ENCODE peak calls at places on chromosomes 4 and X, in four cellular contexts. One of them, this sample, is unnamed.

GRCh38 chrX:133045986-133046385 is 50.9 kb downstream of the USP26 start:
- DNase-seq in K562: no peak
- DNase-seq in HepG2: peak
- DNase-seq in WTC11: no peak
- DNase-seq in this sample: no peak

GRCh38 chr4:183057255-183057654 is 41.8 kb upstream of the WWC2 start:
- DNase-seq in WTC11: no peak
- DNase-seq in K562: no peak
- DNase-seq in HepG2: no peak
- DNase-seq in this sample: no peak

GRCh38 chrX:132266583-132267355 is 47.5 kb upstream of the RAP2C start:
- DNase-seq in WTC11: no peak
- DNase-seq in HepG2: no peak
- DNase-seq in K562: no peak
- DNase-seq in this sample: no peak

GRCh38 chr4:156378053-156378665 is 424.5 kb upstream of the CTSO start:
- DNase-seq in WTC11: peak
- DNase-seq in K562: no peak
- DNase-seq in HepG2: peak
- DNase-seq in this sample: no peak

GRCh38 chr4:85681194-85681803 is 206.3 kb downstream of the ARHGAP24 start:
- DNase-seq in WTC11: no peak
- DNase-seq in HepG2: no peak
- DNase-seq in K562: no peak
- DNase-seq in this sample: no peak

GRCh38 chr4:184384810-184385557 is 89.4 kb downstream of the IRF2 start:
- DNase-seq in WTC11: no peak
- DNase-seq in K562: no peak
- DNase-seq in HepG2: no peak
- DNase-seq in this sample: no peak

GRCh38 chr4:112550728-112551127 is 34.7 kb upstream of the NEUROG2 start:
- DNase-seq in HepG2: no peak
- DNase-seq in K562: no peak
- DNase-seq in WTC11: no peak
- DNase-seq in this sample: no peak

GRCh38 chrX:76159453-76159852 is 13.4 kb upstream of the PBDC1 start:
- DNase-seq in HepG2: no peak
- DNase-seq in WTC11: no peak
- DNase-seq in K562: no peak
- DNase-seq in this sample: no peak

GRCh38 chrX:129522184-129523059 is 868 bp downstream of the SMARCA1 start:
- DNase-seq in K562: peak
- DNase-seq in HepG2: peak
- DNase-seq in WTC11: peak
- DNase-seq in this sample: no peak

GRCh38 chr4:6019316-6020263 is 1.4 kb upstream of the C4orf50 start:
- DNase-seq in WTC11: peak
- DNase-seq in HepG2: peak
- DNase-seq in K562: peak
- DNase-seq in this sample: no peak

GRCh38 chr4:11312389-11312788 is 116.3 kb downstream of the HS3ST1 start:
- DNase-seq in K562: no peak
- DNase-seq in HepG2: no peak
- DNase-seq in WTC11: no peak
- DNase-seq in this sample: no peak

GRCh38 chr4:177001271-177002175 is 208.8 kb upstream of the VEGFC start:
- DNase-seq in HepG2: no peak
- DNase-seq in K562: no peak
- DNase-seq in WTC11: no peak
- DNase-seq in this sample: no peak

GRCh38 chr4:7768736-7769135 is 170.9 kb downstream of the AFAP1 start:
- DNase-seq in HepG2: no peak
- DNase-seq in WTC11: no peak
- DNase-seq in K562: no peak
- DNase-seq in this sample: no peak

GRCh38 chr4:16334641-16335040 is 108.4 kb upstream of the TAPT1 start:
- DNase-seq in HepG2: no peak
- DNase-seq in WTC11: no peak
- DNase-seq in K562: no peak
- DNase-seq in this sample: no peak

GRCh38 chrX:39577206-39577605 is 520.6 kb downstream of the BCOR start:
- DNase-seq in K562: no peak
- DNase-seq in HepG2: no peak
- DNase-seq in WTC11: no peak
- DNase-seq in this sample: no peak

GRCh38 chr4:85478576-85478975 is 3.6 kb downstream of the ARHGAP24 start:
- DNase-seq in WTC11: no peak
- DNase-seq in HepG2: no peak
- DNase-seq in K562: no peak
- DNase-seq in this sample: no peak

GRCh38 chrX:17459008-17459407 is 84.0 kb downstream of the NHS start:
- DNase-seq in K562: no peak
- DNase-seq in WTC11: no peak
- DNase-seq in HepG2: no peak
- DNase-seq in this sample: no peak

GRCh38 chrX:39972340-39972739 is 125.4 kb downstream of the BCOR start:
- DNase-seq in HepG2: no peak
- DNase-seq in WTC11: no peak
- DNase-seq in K562: no peak
- DNase-seq in this sample: no peak

GRCh38 chrX:65690057-65690855 is 22.8 kb downstream of the MSN start:
- DNase-seq in K562: no peak
- DNase-seq in HepG2: no peak
- DNase-seq in WTC11: no peak
- DNase-seq in this sample: no peak

GRCh38 chr4:17376205-17376604 is 135.7 kb downstream of the QDPR start:
- DNase-seq in WTC11: no peak
- DNase-seq in K562: no peak
- DNase-seq in HepG2: no peak
- DNase-seq in this sample: no peak

GRCh38 chr4:130110760-130111159 is 1014.8 kb downstream of the C4orf33 start:
- DNase-seq in HepG2: no peak
- DNase-seq in WTC11: no peak
- DNase-seq in K562: no peak
- DNase-seq in this sample: no peak

GRCh38 chr4:173494013-173494970 is 35.7 kb downstream of the HAND2 start:
- DNase-seq in HepG2: peak
- DNase-seq in K562: peak
- DNase-seq in WTC11: peak
- DNase-seq in this sample: peak

GRCh38 chr4:108078024-108078733 is 88.5 kb downstream of the HADH start:
- DNase-seq in WTC11: no peak
- DNase-seq in HepG2: no peak
- DNase-seq in K562: no peak
- DNase-seq in this sample: no peak

GRCh38 chrX:66914082-66914481 is 275.2 kb upstream of the EDA2R start:
- DNase-seq in WTC11: no peak
- DNase-seq in K562: no peak
- DNase-seq in HepG2: peak
- DNase-seq in this sample: no peak

GRCh38 chrX:47958943-47959342 is 44.8 kb downstream of the ZNF182 start:
- DNase-seq in K562: no peak
- DNase-seq in WTC11: no peak
- DNase-seq in HepG2: peak
- DNase-seq in this sample: no peak

GRCh38 chrX:65894138-65894537 is 145.7 kb downstream of the VSIG4 start:
- DNase-seq in K562: no peak
- DNase-seq in WTC11: no peak
- DNase-seq in HepG2: no peak
- DNase-seq in this sample: no peak

GRCh38 chrX:148288451-148288850 is 212.0 kb upstream of the AFF2 start:
- DNase-seq in WTC11: no peak
- DNase-seq in HepG2: no peak
- DNase-seq in K562: no peak
- DNase-seq in this sample: no peak

GRCh38 chrX:44025611-44026010 is 52.4 kb upstream of the NDP start:
- DNase-seq in WTC11: no peak
- DNase-seq in HepG2: no peak
- DNase-seq in K562: no peak
- DNase-seq in this sample: no peak

GRCh38 chrX:110293658-110294453 is 24.0 kb downstream of the AMMECR1 start:
- DNase-seq in K562: no peak
- DNase-seq in HepG2: no peak
- DNase-seq in WTC11: no peak
- DNase-seq in this sample: no peak

GRCh38 chr4:120232050-120232449 is 165.4 kb upstream of the MAD2L1 start:
- DNase-seq in WTC11: no peak
- DNase-seq in HepG2: no peak
- DNase-seq in K562: no peak
- DNase-seq in this sample: no peak

GRCh38 chrX:130196453-130196852 is 24.7 kb downstream of the RAB33A start:
- DNase-seq in WTC11: no peak
- DNase-seq in K562: no peak
- DNase-seq in HepG2: no peak
- DNase-seq in this sample: no peak

GRCh38 chr4:82785248-82786003 is 13.2 kb downstream of the SCD5 start:
- DNase-seq in WTC11: no peak
- DNase-seq in HepG2: peak
- DNase-seq in K562: no peak
- DNase-seq in this sample: no peak

GRCh38 chrX:125193921-125194320 is 125.8 kb upstream of the TEX13C start:
- DNase-seq in WTC11: no peak
- DNase-seq in K562: no peak
- DNase-seq in HepG2: no peak
- DNase-seq in this sample: no peak

GRCh38 chr4:68366600-68366999 is 16.7 kb upstream of the YTHDC1 start:
- DNase-seq in K562: no peak
- DNase-seq in HepG2: no peak
- DNase-seq in WTC11: no peak
- DNase-seq in this sample: no peak

GRCh38 chr4:99809326-99809725 is 7.3 kb upstream of the DAPP1 start:
- DNase-seq in WTC11: no peak
- DNase-seq in HepG2: no peak
- DNase-seq in K562: no peak
- DNase-seq in this sample: no peak

GRCh38 chr4:99810536-99810935 is 6.1 kb upstream of the DAPP1 start:
- DNase-seq in K562: no peak
- DNase-seq in HepG2: no peak
- DNase-seq in WTC11: no peak
- DNase-seq in this sample: no peak

GRCh38 chr4:99806545-99806944 is 10.1 kb upstream of the DAPP1 start:
- DNase-seq in WTC11: no peak
- DNase-seq in HepG2: no peak
- DNase-seq in K562: no peak
- DNase-seq in this sample: no peak

GRCh38 chr4:99807666-99808065 is 9.0 kb upstream of the DAPP1 start:
- DNase-seq in WTC11: no peak
- DNase-seq in K562: no peak
- DNase-seq in HepG2: no peak
- DNase-seq in this sample: no peak

GRCh38 chr4:99808260-99808857 is 8.3 kb upstream of the DAPP1 start:
- DNase-seq in WTC11: peak
- DNase-seq in HepG2: peak
- DNase-seq in K562: peak
- DNase-seq in this sample: no peak
- TF ChIP-seq CREM in WTC11: no peak
- TF ChIP-seq CREM in HepG2: no peak
- TF ChIP-seq CREM in K562: peak
- TF ChIP-seq CREM in this sample: no peak

DNA sequence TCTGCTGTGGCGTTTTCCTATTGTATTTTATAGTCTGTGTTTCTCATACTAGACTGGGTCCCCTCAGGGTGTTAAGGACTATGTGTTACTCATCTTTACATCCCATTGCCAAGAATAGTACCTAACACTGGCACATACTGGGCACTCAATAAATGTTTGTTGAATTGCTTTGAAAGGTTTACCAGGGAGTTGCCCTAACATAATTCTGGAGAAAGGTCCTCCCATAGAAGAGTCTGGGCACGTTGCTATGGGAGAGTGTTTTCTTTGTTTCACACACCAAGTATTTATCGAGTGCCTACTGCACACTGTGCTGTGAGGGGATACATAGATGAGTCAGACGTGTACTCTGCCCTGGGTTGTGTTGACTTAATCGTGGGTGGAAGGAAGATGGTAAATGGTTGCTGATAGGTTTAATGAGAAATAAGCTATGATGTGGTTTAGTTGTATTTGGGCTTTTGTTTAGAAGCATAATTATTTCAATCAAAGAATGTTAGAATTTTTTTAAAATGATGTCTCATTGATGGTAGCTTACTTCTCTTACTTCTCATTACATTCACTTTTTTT is 42.9 kb downstream of the AFF1 start:
- DNase-seq in WTC11: no peak
- DNase-seq in HepG2: peak
- DNase-seq in K562: no peak
- DNase-seq in this sample: peak
- TF ChIP-seq CREM in WTC11: no peak
- TF ChIP-seq CREM in HepG2: peak
- TF ChIP-seq CREM in K562: no peak
- TF ChIP-seq CREM in this sample: peak

GRCh38 chr4:38366997-38367396 is 297.0 kb upstream of the KLF3 start:
- DNase-seq in K562: no peak
- DNase-seq in HepG2: no peak
- DNase-seq in WTC11: no peak
- DNase-seq in this sample: no peak

GRCh38 chr4:38364383-38364963 is 299.5 kb upstream of the KLF3 start:
- DNase-seq in WTC11: no peak
- DNase-seq in HepG2: no peak
- DNase-seq in K562: no peak
- DNase-seq in this sample: no peak

GRCh38 chr4:38365261-38365660 is 298.7 kb upstream of the KLF3 start:
- DNase-seq in HepG2: no peak
- DNase-seq in K562: no peak
- DNase-seq in WTC11: no peak
- DNase-seq in this sample: no peak

GRCh38 chr4:38366451-38366850 is 297.5 kb upstream of the KLF3 start:
- DNase-seq in HepG2: no peak
- DNase-seq in K562: no peak
- DNase-seq in WTC11: no peak
- DNase-seq in this sample: no peak

GRCh38 chr4:38365748-38366310 is 298.2 kb upstream of the KLF3 start:
- DNase-seq in HepG2: peak
- DNase-seq in K562: no peak
- DNase-seq in WTC11: no peak
- DNase-seq in this sample: no peak
- TF ChIP-seq CREM in HepG2: no peak
- TF ChIP-seq CREM in K562: no peak
- TF ChIP-seq CREM in WTC11: no peak
- TF ChIP-seq CREM in this sample: no peak

GRCh38 chrX:46757593-46757992 is 1.3 kb downstream of the SLC9A7 start:
- DNase-seq in K562: no peak
- DNase-seq in HepG2: no peak
- DNase-seq in WTC11: no peak
- DNase-seq in this sample: no peak

GRCh38 chrX:46758956-46759644 is at the start of gene SLC9A7:
- DNase-seq in HepG2: peak
- DNase-seq in WTC11: peak
- DNase-seq in K562: peak
- DNase-seq in this sample: peak

GRCh38 chrX:46759645-46759974 is 692 bp upstream of the SLC9A7 start:
- DNase-seq in HepG2: no peak
- DNase-seq in K562: no peak
- DNase-seq in WTC11: no peak
- DNase-seq in this sample: no peak

GRCh38 chrX:46757052-46757451 is 1.9 kb downstream of the SLC9A7 start:
- DNase-seq in WTC11: no peak
- DNase-seq in HepG2: no peak
- DNase-seq in K562: no peak
- DNase-seq in this sample: no peak

GRCh38 chrX:46758163-46758955 is 559 bp downstream of the SLC9A7 start:
- DNase-seq in HepG2: no peak
- DNase-seq in WTC11: no peak
- DNase-seq in K562: no peak
- DNase-seq in this sample: no peak
- TF ChIP-seq CREM in HepG2: no peak
- TF ChIP-seq CREM in WTC11: no peak
- TF ChIP-seq CREM in K562: no peak
- TF ChIP-seq CREM in this sample: no peak